ENCODE peak calls at places on chromosome 21, in ten cellular contexts. One of them, this sample, is unnamed.

GRCh38 chr21:45410865-45411809 is 6.2 kb downstream of the COL18A1 start:
- DNase-seq in heart left ventricle: peak
- DNase-seq in IMR-90: no peak
- DNase-seq in HCT116: no peak
- DNase-seq in stomach: no peak
- DNase-seq in upper lobe of left lung: peak
- DNase-seq in tibial nerve: no peak
- DNase-seq in testis: peak
- DNase-seq in A549: no peak
- DNase-seq in uterus: no peak
- DNase-seq in this sample: peak

GRCh38 chr21:31335957-31336738 is 7.9 kb downstream of the TIAM1 start:
- DNase-seq in heart left ventricle: peak
- DNase-seq in IMR-90: peak
- DNase-seq in HCT116: no peak
- DNase-seq in stomach: no peak
- DNase-seq in upper lobe of left lung: peak
- DNase-seq in tibial nerve: peak
- DNase-seq in testis: no peak
- DNase-seq in A549: peak
- DNase-seq in uterus: no peak
- DNase-seq in this sample: no peak

GRCh38 chr21:31460985-31461384 is 116.9 kb upstream of the TIAM1 start:
- DNase-seq in heart left ventricle: no peak
- DNase-seq in IMR-90: no peak
- DNase-seq in HCT116: no peak
- DNase-seq in stomach: no peak
- DNase-seq in upper lobe of left lung: no peak
- DNase-seq in tibial nerve: no peak
- DNase-seq in testis: no peak
- DNase-seq in A549: no peak
- DNase-seq in uterus: no peak
- DNase-seq in this sample: no peak

GRCh38 chr21:28770867-28771661 is 221.6 kb downstream of the LTN1 start:
- DNase-seq in heart left ventricle: no peak
- DNase-seq in IMR-90: peak
- DNase-seq in HCT116: no peak
- DNase-seq in stomach: no peak
- DNase-seq in upper lobe of left lung: no peak
- DNase-seq in tibial nerve: no peak
- DNase-seq in testis: no peak
- DNase-seq in A549: no peak
- DNase-seq in uterus: no peak
- DNase-seq in this sample: no peak

GRCh38 chr21:28644762-28645161 is 347.9 kb downstream of the LTN1 start:
- DNase-seq in heart left ventricle: no peak
- DNase-seq in IMR-90: no peak
- DNase-seq in HCT116: no peak
- DNase-seq in stomach: no peak
- DNase-seq in upper lobe of left lung: no peak
- DNase-seq in tibial nerve: no peak
- DNase-seq in testis: no peak
- DNase-seq in A549: no peak
- DNase-seq in uterus: no peak
- DNase-seq in this sample: no peak

GRCh38 chr21:31119199-31119598 is 80.9 kb upstream of the KRTAP19-8 start:
- DNase-seq in heart left ventricle: no peak
- DNase-seq in IMR-90: no peak
- DNase-seq in HCT116: no peak
- DNase-seq in stomach: no peak
- DNase-seq in upper lobe of left lung: no peak
- DNase-seq in tibial nerve: no peak
- DNase-seq in testis: no peak
- DNase-seq in A549: no peak
- DNase-seq in uterus: no peak
- DNase-seq in this sample: no peak

GRCh38 chr21:45927032-45927431 is 54.5 kb upstream of the COL6A1 start:
- DNase-seq in heart left ventricle: no peak
- DNase-seq in IMR-90: no peak
- DNase-seq in HCT116: no peak
- DNase-seq in stomach: no peak
- DNase-seq in upper lobe of left lung: no peak
- DNase-seq in tibial nerve: no peak
- DNase-seq in testis: no peak
- DNase-seq in A549: no peak
- DNase-seq in uterus: no peak
- DNase-seq in this sample: no peak

GRCh38 chr21:44962481-44962966 is 22.7 kb downstream of the SLX9 start:
- DNase-seq in heart left ventricle: no peak
- DNase-seq in IMR-90: peak
- DNase-seq in HCT116: no peak
- DNase-seq in stomach: no peak
- DNase-seq in upper lobe of left lung: no peak
- DNase-seq in tibial nerve: no peak
- DNase-seq in testis: no peak
- DNase-seq in A549: no peak
- DNase-seq in uterus: peak
- DNase-seq in this sample: no peak

GRCh38 chr21:45998276-45998701 is 16.7 kb downstream of the COL6A1 start:
- DNase-seq in heart left ventricle: no peak
- DNase-seq in IMR-90: no peak
- DNase-seq in HCT116: no peak
- DNase-seq in stomach: peak
- DNase-seq in upper lobe of left lung: peak
- DNase-seq in tibial nerve: no peak
- DNase-seq in testis: peak
- DNase-seq in A549: no peak
- DNase-seq in uterus: peak
- DNase-seq in this sample: no peak

GRCh38 chr21:45516671-45517151 is 25.5 kb downstream of the SLC19A1 start:
- DNase-seq in heart left ventricle: no peak
- DNase-seq in IMR-90: no peak
- DNase-seq in HCT116: no peak
- DNase-seq in stomach: no peak
- DNase-seq in upper lobe of left lung: peak
- DNase-seq in tibial nerve: no peak
- DNase-seq in testis: no peak
- DNase-seq in A549: no peak
- DNase-seq in uterus: no peak
- DNase-seq in this sample: no peak

GRCh38 chr21:29172282-29172681 is 41.8 kb downstream of the MAP3K7CL start:
- DNase-seq in heart left ventricle: no peak
- DNase-seq in IMR-90: no peak
- DNase-seq in HCT116: no peak
- DNase-seq in stomach: no peak
- DNase-seq in upper lobe of left lung: no peak
- DNase-seq in tibial nerve: no peak
- DNase-seq in testis: no peak
- DNase-seq in A549: no peak
- DNase-seq in uterus: no peak
- DNase-seq in this sample: no peak

GRCh38 chr21:45091540-45092322 is 17.4 kb downstream of the ADARB1 start:
- DNase-seq in heart left ventricle: no peak
- DNase-seq in IMR-90: peak
- DNase-seq in HCT116: no peak
- DNase-seq in stomach: no peak
- DNase-seq in upper lobe of left lung: no peak
- DNase-seq in tibial nerve: no peak
- DNase-seq in testis: no peak
- DNase-seq in A549: no peak
- DNase-seq in uterus: no peak
- DNase-seq in this sample: no peak

GRCh38 chr21:26736449-26736848 is 108.8 kb downstream of the ADAMTS1 start:
- DNase-seq in heart left ventricle: no peak
- DNase-seq in IMR-90: no peak
- DNase-seq in HCT116: no peak
- DNase-seq in stomach: no peak
- DNase-seq in upper lobe of left lung: no peak
- DNase-seq in tibial nerve: no peak
- DNase-seq in testis: no peak
- DNase-seq in A549: no peak
- DNase-seq in uterus: no peak
- DNase-seq in this sample: no peak

GRCh38 chr21:25456672-25457071 is 150.6 kb downstream of the MRPL39 start:
- DNase-seq in heart left ventricle: no peak
- DNase-seq in IMR-90: peak
- DNase-seq in HCT116: no peak
- DNase-seq in stomach: peak
- DNase-seq in upper lobe of left lung: no peak
- DNase-seq in tibial nerve: no peak
- DNase-seq in testis: no peak
- DNase-seq in A549: no peak
- DNase-seq in uterus: no peak
- DNase-seq in this sample: no peak

GRCh38 chr21:46674430-46675007 is 39.0 kb downstream of the PRMT2 start:
- DNase-seq in heart left ventricle: no peak
- DNase-seq in IMR-90: no peak
- DNase-seq in HCT116: no peak
- DNase-seq in stomach: no peak
- DNase-seq in upper lobe of left lung: no peak
- DNase-seq in tibial nerve: no peak
- DNase-seq in testis: no peak
- DNase-seq in A549: no peak
- DNase-seq in uterus: no peak
- DNase-seq in this sample: no peak

GRCh38 chr21:45899317-45900033 is 82.1 kb upstream of the COL6A1 start:
- DNase-seq in heart left ventricle: no peak
- DNase-seq in IMR-90: no peak
- DNase-seq in HCT116: no peak
- DNase-seq in stomach: no peak
- DNase-seq in upper lobe of left lung: peak
- DNase-seq in tibial nerve: no peak
- DNase-seq in testis: no peak
- DNase-seq in A549: no peak
- DNase-seq in uterus: no peak
- DNase-seq in this sample: no peak

GRCh38 chr21:42061195-42061865 is 9.8 kb upstream of the UMODL1 start:
- DNase-seq in heart left ventricle: peak
- DNase-seq in IMR-90: no peak
- DNase-seq in HCT116: no peak
- DNase-seq in stomach: no peak
- DNase-seq in upper lobe of left lung: no peak
- DNase-seq in tibial nerve: no peak
- DNase-seq in testis: no peak
- DNase-seq in A549: no peak
- DNase-seq in uterus: no peak
- DNase-seq in this sample: no peak
- TF ChIP-seq POLR2A in heart left ventricle: no peak
- TF ChIP-seq POLR2A in IMR-90: no peak
- TF ChIP-seq POLR2A in HCT116: no peak
- TF ChIP-seq POLR2A in stomach: no peak
- TF ChIP-seq POLR2A in upper lobe of left lung: no peak
- TF ChIP-seq POLR2A in tibial nerve: no peak
- TF ChIP-seq POLR2A in testis: no peak
- TF ChIP-seq POLR2A in A549: no peak
- TF ChIP-seq POLR2A in uterus: no peak
- TF ChIP-seq POLR2A in this sample: no peak

GRCh38 chr21:36542312-36543101 is 62.6 kb upstream of the CLDN14 start:
- DNase-seq in heart left ventricle: no peak
- DNase-seq in IMR-90: no peak
- DNase-seq in HCT116: no peak
- DNase-seq in stomach: peak
- DNase-seq in upper lobe of left lung: peak
- DNase-seq in tibial nerve: no peak
- DNase-seq in testis: no peak
- DNase-seq in A549: no peak
- DNase-seq in uterus: no peak
- DNase-seq in this sample: no peak
- TF ChIP-seq POLR2A in heart left ventricle: no peak
- TF ChIP-seq POLR2A in IMR-90: no peak
- TF ChIP-seq POLR2A in HCT116: no peak
- TF ChIP-seq POLR2A in stomach: no peak
- TF ChIP-seq POLR2A in upper lobe of left lung: no peak
- TF ChIP-seq POLR2A in tibial nerve: no peak
- TF ChIP-seq POLR2A in testis: no peak
- TF ChIP-seq POLR2A in A549: no peak
- TF ChIP-seq POLR2A in uterus: no peak
- TF ChIP-seq POLR2A in this sample: no peak

DNA sequence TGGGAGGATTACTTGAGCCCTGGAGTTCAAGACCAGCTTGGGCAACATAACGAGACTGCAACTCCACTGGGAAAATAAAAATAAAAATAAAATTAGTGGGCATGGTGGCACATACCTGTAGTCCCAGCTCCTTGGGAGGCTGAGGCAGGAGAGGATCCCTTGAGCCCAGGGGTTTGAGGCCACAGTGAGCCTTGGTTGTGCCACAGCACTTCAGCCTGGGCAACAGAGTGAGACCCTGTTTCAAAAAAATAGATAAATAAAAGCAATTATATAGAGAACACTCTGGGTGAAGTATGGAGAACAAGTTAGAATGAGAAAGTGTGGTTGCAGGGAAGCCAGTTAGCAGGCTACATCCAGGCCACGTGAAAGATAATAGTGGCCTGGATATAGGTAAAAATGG is 25.7 kb downstream of the CXADR start:
- DNase-seq in heart left ventricle: no peak
- DNase-seq in IMR-90: no peak
- DNase-seq in HCT116: no peak
- DNase-seq in stomach: no peak
- DNase-seq in upper lobe of left lung: no peak
- DNase-seq in tibial nerve: no peak
- DNase-seq in testis: no peak
- DNase-seq in A549: no peak
- DNase-seq in uterus: no peak
- DNase-seq in this sample: no peak
- TF ChIP-seq POLR2A in heart left ventricle: no peak
- TF ChIP-seq POLR2A in IMR-90: no peak
- TF ChIP-seq POLR2A in HCT116: no peak
- TF ChIP-seq POLR2A in stomach: no peak
- TF ChIP-seq POLR2A in upper lobe of left lung: no peak
- TF ChIP-seq POLR2A in tibial nerve: no peak
- TF ChIP-seq POLR2A in testis: no peak
- TF ChIP-seq POLR2A in A549: no peak
- TF ChIP-seq POLR2A in uterus: no peak
- TF ChIP-seq POLR2A in this sample: no peak

DNA sequence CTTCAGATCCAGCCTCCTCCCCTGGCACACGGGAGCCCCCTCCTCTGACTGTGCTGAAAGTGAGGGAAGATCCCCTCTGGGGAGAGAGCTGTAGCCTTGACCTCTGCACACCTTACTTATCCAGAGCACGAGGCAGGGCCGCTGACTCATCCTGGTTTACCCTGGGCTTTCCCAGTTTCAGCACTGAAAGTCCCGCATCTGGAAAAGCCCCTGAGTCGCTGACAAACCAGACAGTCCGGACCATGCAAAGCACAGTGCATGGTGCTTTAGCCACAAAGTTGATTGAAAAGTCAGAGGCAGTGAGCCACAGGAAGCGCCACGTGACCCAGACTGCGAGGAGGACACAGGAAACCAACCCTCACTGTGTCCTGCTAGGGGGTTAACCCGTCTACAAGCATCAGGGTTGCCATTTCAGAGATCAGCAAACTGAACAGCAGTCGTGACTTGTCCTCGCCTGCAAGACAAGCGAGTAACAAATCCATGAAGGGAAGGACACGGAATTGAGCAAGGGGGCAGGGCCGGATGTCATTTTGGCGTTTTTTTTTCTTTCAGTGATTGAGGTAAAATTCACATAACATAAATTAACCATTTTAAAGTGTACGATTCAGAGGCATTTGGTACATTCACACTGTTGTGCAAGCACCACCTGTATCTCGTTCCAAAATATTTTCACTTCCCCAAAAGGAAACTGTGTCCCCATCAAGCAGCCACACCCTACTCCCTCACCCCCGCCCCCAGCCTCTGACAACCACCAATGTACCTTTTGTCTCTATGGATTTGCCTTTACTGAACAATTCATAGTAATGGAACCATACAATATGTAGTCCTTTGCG is 19.9 kb upstream of the IFNGR2 start:
- DNase-seq in heart left ventricle: peak
- DNase-seq in IMR-90: peak
- DNase-seq in HCT116: peak
- DNase-seq in stomach: peak
- DNase-seq in upper lobe of left lung: no peak
- DNase-seq in tibial nerve: peak
- DNase-seq in testis: peak
- DNase-seq in A549: no peak
- DNase-seq in uterus: peak
- DNase-seq in this sample: peak
- TF ChIP-seq POLR2A in heart left ventricle: peak
- TF ChIP-seq POLR2A in IMR-90: peak
- TF ChIP-seq POLR2A in HCT116: no peak
- TF ChIP-seq POLR2A in stomach: no peak
- TF ChIP-seq POLR2A in upper lobe of left lung: no peak
- TF ChIP-seq POLR2A in tibial nerve: no peak
- TF ChIP-seq POLR2A in testis: no peak
- TF ChIP-seq POLR2A in A549: no peak
- TF ChIP-seq POLR2A in uterus: no peak
- TF ChIP-seq POLR2A in this sample: no peak